ENCODE peak calls at places on chromosomes 12 and 14, in four cellular contexts. A, L, F and V are unnamed samples.

GRCh38 chr12:106227641-106228319 is 20.0 kb downstream of the CKAP4 start:
- DNase-seq in A (no peak), L (peak), F (no peak), V (no peak)

GRCh38 chr14:67837011-67837624 is 17.5 kb downstream of the RAD51B start:
- DNase-seq in A (peak), L (peak), F (no peak), V (peak)

GRCh38 chr14:74324945-74325361 is 22.2 kb upstream of the ABCD4 start:
- DNase-seq in A (peak), L (peak), F (no peak), V (peak)

GRCh38 chr12:34599530-34600513 is 577.5 kb downstream of the ALG10 start:
- DNase-seq in A (peak), L (no peak), F (no peak), V (no peak)

GRCh38 chr12:1606021-1606622 is 11.7 kb upstream of the FBXL14 start:
- DNase-seq in A (peak), L (peak), F (no peak), V (peak)

GRCh38 chr12:64780220-64780530 is 21.0 kb upstream of the GNS start:
- DNase-seq in A (no peak), L (no peak), F (no peak), V (no peak)

GRCh38 chr12:110112335-110112660 is 11.9 kb upstream of the IFT81 start:
- DNase-seq in A (no peak), L (no peak), F (no peak), V (no peak)

GRCh38 chr12:131051155-131051473 is 97.4 kb downstream of the ADGRD1 start:
- DNase-seq in A (no peak), L (no peak), F (no peak), V (no peak)

GRCh38 chr12:96250119-96250685 is 56.0 kb downstream of the ELK3 start:
- DNase-seq in A (no peak), L (no peak), F (no peak), V (no peak)

GRCh38 chr14:91250912-91251311 is 6.4 kb upstream of the GPR68 start:
- DNase-seq in A (no peak), L (no peak), F (no peak), V (no peak)

GRCh38 chr12:56160160-56160763 is 2.1 kb downstream of the MYL6 start:
- DNase-seq in A (no peak), L (no peak), F (no peak), V (peak)

GRCh38 chr12:30985814-30986452 is 59.4 kb downstream of the TSPAN11 start:
- DNase-seq in A (peak), L (peak), F (peak), V (peak)

GRCh38 chr14:103518416-103519042 is 4.1 kb downstream of the CKB start:
- DNase-seq in A (peak), L (peak), F (no peak), V (peak)

GRCh38 chr12:25322918-25323773 is 72.4 kb upstream of the KRAS start:
- DNase-seq in A (no peak), L (no peak), F (no peak), V (peak)

GRCh38 chr12:607541-608001 is 55.7 kb downstream of the NINJ2 start:
- DNase-seq in A (no peak), L (no peak), F (no peak), V (peak)

GRCh38 chr12:43728117-43728516 is 30.5 kb downstream of the PUS7L start:
- DNase-seq in A (no peak), L (no peak), F (no peak), V (peak)

GRCh38 chr12:34105392-34105933 is 83.2 kb downstream of the ALG10 start:
- DNase-seq in A (no peak), L (no peak), F (no peak), V (no peak)

GRCh38 chr12:93127582-93128331 is 198.7 kb upstream of the EEA1 start:
- DNase-seq in A (peak), L (peak), F (no peak), V (no peak)

GRCh38 chr12:1919284-1919683 is 832 bp upstream of the CACNA2D4 start:
- DNase-seq in A (no peak), L (no peak), F (no peak), V (no peak)

GRCh38 chr14:100531152-100531551 is 56.1 kb downstream of the BEGAIN start:
- DNase-seq in A (no peak), L (no peak), F (no peak), V (no peak)

GRCh38 chr14:68404652-68405183 is 388.1 kb downstream of the ZFP36L1 start:
- DNase-seq in A (no peak), L (no peak), F (no peak), V (no peak)

GRCh38 chr12:46908236-46908935 is 82.6 kb upstream of the SLC38A4 start:
- DNase-seq in A (no peak), L (no peak), F (no peak), V (no peak)

GRCh38 chr12:7937867-7938506 is 2.0 kb upstream of the SLC2A3 start:
- DNase-seq in A (peak), L (no peak), F (no peak), V (peak)

GRCh38 chr14:78207414-78207813 is 37.2 kb downstream of the NRXN3 start:
- DNase-seq in A (no peak), L (no peak), F (no peak), V (no peak)

GRCh38 chr12:123489580-123489979 is 31.6 kb downstream of the SNRNP35 start:
- DNase-seq in A (no peak), L (no peak), F (no peak), V (no peak)

GRCh38 chr14:33484264-33484663 is 466.6 kb downstream of the EGLN3 start:
- DNase-seq in A (no peak), L (no peak), F (no peak), V (peak)

GRCh38 chr12:3720772-3721171 is 32.1 kb downstream of the CRACR2A start:
- DNase-seq in A (no peak), L (no peak), F (no peak), V (no peak)

GRCh38 chr14:55249423-55249822 is 21.8 kb upstream of the FBXO34 start:
- DNase-seq in A (no peak), L (no peak), F (no peak), V (no peak)

DNA sequence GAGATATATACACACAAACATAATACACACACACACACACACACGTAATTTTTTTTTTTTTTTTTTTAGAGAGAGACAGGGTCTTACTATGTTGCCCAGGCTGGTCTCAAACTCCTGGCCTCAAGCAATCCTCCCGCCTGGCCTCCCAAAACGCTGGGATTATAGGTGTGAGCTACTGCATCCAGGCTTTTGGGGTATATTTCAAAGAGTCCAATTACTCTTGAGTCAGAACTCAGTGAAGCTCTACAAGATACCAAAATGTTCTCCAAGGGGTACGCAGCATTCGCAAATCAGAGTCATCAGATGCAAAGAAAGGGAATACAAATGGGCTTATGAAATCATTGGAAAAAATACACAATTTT is 54.0 kb downstream of the PHLDA1 start:
- DNase-seq in A (no peak), L (no peak), F (no peak), V (no peak)
- TF ChIP-seq JUN in A (no peak), L (no peak), F (no peak), V (no peak)

GRCh38 chr14:61218765-61219164 is 62.4 kb downstream of the TMEM30B start:
- DNase-seq in A (no peak), L (no peak), F (no peak), V (no peak)
- TF ChIP-seq EZH2 in A (no peak), L (peak), F (no peak), V (no peak)

GRCh38 chr12:89985935-89986334 is 277.3 kb upstream of the ATP2B1 start:
- DNase-seq in A (no peak), L (no peak), F (no peak), V (no peak)

GRCh38 chr12:89991807-89992206 is 283.2 kb upstream of the ATP2B1 start:
- DNase-seq in A (no peak), L (no peak), F (no peak), V (no peak)

GRCh38 chr12:89988556-89988955 is 279.9 kb upstream of the ATP2B1 start:
- DNase-seq in A (no peak), L (no peak), F (no peak), V (no peak)

GRCh38 chr12:89984846-89985245 is 276.2 kb upstream of the ATP2B1 start:
- DNase-seq in A (no peak), L (no peak), F (no peak), V (no peak)

DNA sequence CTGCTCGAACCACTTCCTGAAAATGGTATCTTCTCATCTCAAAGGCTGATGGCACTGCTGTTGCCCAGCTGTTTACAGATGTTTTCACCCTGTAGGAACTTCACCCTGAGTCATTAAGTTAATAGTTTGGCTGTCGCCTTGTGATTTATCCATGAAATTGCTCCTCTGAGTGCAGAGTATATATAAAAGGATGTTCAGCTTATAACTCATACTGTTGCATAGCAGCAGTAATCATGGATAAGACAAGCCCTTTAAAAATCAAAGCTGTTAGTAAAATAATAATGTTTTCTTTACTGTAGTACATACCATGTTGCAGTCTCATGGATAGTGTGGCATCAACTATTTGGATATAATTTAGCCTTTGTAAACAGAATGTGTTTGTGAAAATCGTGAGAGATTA is 279.5 kb upstream of the ATP2B1 start:
- DNase-seq in A (no peak), L (no peak), F (no peak), V (no peak)
- TF ChIP-seq JUN in A (no peak), L (no peak), F (no peak), V (no peak)

GRCh38 chr12:116880817-116881324 is 370 bp downstream of the HRK start:
- DNase-seq in A (peak), L (peak), F (peak), V (peak)

GRCh38 chr12:116879509-116880212 is 1.6 kb downstream of the HRK start:
- DNase-seq in A (no peak), L (no peak), F (no peak), V (no peak)

GRCh38 chr12:116876151-116876869 is 4.9 kb downstream of the HRK start:
- DNase-seq in A (no peak), L (no peak), F (no peak), V (no peak)

GRCh38 chr12:116880213-116880816 is 926 bp downstream of the HRK start:
- DNase-seq in A (no peak), L (no peak), F (no peak), V (peak)

DNA sequence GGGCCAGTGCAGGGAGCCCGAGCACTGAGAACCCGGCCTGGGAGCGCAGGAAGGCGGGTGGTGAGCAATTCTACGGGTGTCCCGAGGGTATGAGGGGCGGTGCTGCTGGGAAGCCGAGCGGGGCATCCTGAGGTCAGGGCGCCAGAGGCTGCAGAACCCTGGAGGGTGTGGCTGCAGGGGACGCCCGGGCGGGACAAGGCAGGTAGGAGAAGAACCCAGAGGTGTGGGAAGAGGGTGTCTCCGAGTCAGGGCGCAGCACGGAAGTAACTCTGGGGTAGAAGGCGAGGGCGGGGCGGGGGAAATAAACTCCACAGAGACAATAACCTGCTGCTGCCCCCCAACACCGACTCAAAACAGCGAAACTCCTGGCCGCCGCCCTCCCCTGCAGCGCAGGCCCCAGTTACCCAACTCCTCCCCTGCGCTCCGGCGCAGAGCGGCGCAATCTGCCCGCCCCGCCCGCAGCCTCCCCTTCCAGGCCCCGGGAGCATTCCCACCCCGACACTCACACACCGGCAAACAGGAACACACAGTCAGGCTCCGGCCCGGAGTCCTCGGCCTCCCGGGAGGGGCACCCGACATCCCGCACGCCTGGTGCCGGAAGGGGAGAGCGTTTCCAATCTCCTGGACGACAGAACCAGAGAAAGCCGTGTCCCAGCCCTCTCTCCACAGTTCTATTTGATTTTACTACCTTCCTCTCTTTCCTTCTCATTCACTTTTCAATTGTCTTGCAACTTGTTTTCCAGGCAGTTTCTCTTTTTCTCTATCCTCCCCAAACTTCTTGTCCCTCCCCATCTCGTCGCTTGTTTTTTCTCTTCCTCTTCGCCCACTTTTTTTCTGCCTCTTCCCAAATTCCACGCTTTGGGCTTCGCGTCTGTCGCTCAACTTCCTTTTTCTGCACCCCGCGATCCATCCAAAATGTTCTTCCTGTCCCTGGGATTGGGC is 2.4 kb downstream of the HRK start:
- DNase-seq in A (no peak), L (no peak), F (no peak), V (no peak)
- TF ChIP-seq EZH2 in A (peak), L (no peak), F (peak), V (peak)